ENCODE peak calls at places on chromosomes 1 and 21, in seven cellular contexts. Y is AG10803, Z is MCF 10A, B is fibroblast of villous mesenchyme, H is HFFc6, O is colonic mucosa, I is neural progenitor cell. P is an unnamed sample.

GRCh38 chr1:59071289-59071688 is 225.6 kb upstream of the FGGY start:
- DNase-seq in Y (no peak), Z (no peak), B (no peak), H (no peak), O (peak; percentile 39), I (no peak), P (no peak)

GRCh38 chr1:248804771-248805681 is 20.7 kb downstream of the SH3BP5L start:
- DNase-seq in Y (no peak), Z (no peak), B (no peak), H (no peak), O (peak; percentile 45), I (no peak), P (no peak)

GRCh38 chr1:59831529-59831928 is 16.8 kb downstream of the HOOK1 start:
- DNase-seq in Y (no peak), Z (no peak), B (peak; percentile 65), H (no peak), O (no peak), I (no peak), P (no peak)

GRCh38 chr1:154276797-154277196 is 4.4 kb downstream of the HAX1 start:
- DNase-seq in Y (no peak), Z (no peak), B (no peak), H (no peak), O (no peak), I (peak; percentile 20), P (no peak)

GRCh38 chr1:151980287-151981177 is 13.1 kb downstream of the S100A10 start:
- DNase-seq in Y (peak; percentile 98), Z (peak; percentile 96), B (peak; percentile 69), H (peak; percentile 36), O (peak; percentile 62), I (no peak), P (peak; percentile 74)

GRCh38 chr21:43645414-43645891 is 13.8 kb downstream of the HSF2BP start:
- DNase-seq in Y (peak; percentile 84), Z (peak; percentile 88), B (peak; percentile 97), H (peak; percentile 67), O (peak; percentile 70), I (peak; percentile 66), P (no peak)

GRCh38 chr1:201228011-201228983 is 37.7 kb downstream of the IGFN1 start:
- DNase-seq in Y (no peak), Z (no peak), B (no peak), H (no peak), O (peak; percentile 14), I (no peak), P (no peak)

GRCh38 chr1:183110466-183110865 is 75.6 kb upstream of the LAMC2 start:
- DNase-seq in Y (no peak), Z (no peak), B (no peak), H (no peak), O (no peak), I (peak; percentile 53), P (no peak)

GRCh38 chr1:202088216-202088615 is 34.5 kb upstream of the GPR37L1 start:
- DNase-seq in Y (no peak), Z (no peak), B (no peak), H (no peak), O (no peak), I (no peak), P (no peak)

GRCh38 chr1:208312706-208313105 is 68.5 kb upstream of the PLXNA2 start:
- DNase-seq in Y (no peak), Z (no peak), B (no peak), H (no peak), O (no peak), I (no peak), P (no peak)
- TF ChIP-seq CTCF in Y (no peak), Z (no peak), B (no peak), H (no peak), O (no peak), I (no peak), P (no peak)

GRCh38 chr1:17925838-17926237 is 170.7 kb downstream of the ACTL8 start:
- DNase-seq in Y (no peak), Z (no peak), B (no peak), H (no peak), O (no peak), I (no peak), P (no peak)

GRCh38 chr1:17920881-17921635 is 165.9 kb downstream of the ACTL8 start:
- DNase-seq in Y (no peak), Z (no peak), B (no peak), H (no peak), O (no peak), I (no peak), P (no peak)

GRCh38 chr1:17923684-17924083 is 168.6 kb downstream of the ACTL8 start:
- DNase-seq in Y (no peak), Z (no peak), B (no peak), H (no peak), O (no peak), I (no peak), P (no peak)

GRCh38 chr1:17924578-17924977 is 169.4 kb downstream of the ACTL8 start:
- DNase-seq in Y (no peak), Z (no peak), B (no peak), H (no peak), O (no peak), I (no peak), P (no peak)

DNA sequence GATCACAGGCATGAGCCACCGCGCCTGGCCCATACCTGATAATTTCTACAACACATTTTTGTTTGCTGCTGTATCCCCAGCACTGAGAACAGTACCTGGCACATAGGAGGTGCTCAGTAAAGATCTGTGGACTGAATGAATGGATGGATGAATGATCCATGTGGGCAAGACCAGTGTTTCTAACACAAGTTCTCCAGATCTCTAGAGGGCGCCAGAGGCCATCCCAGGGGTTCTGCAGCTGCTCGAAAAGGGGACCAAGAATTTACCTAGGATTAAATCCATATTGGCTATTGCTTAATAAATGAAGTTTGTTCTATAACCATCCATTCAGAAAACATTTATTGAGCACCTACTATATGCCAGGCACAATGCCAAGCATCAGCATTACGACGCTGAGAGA is 167.7 kb downstream of the ACTL8 start:
- DNase-seq in Y (peak; percentile 30), Z (peak; percentile 54), B (peak; percentile 23), H (peak; percentile 8), O (peak; percentile 58), I (peak; percentile 86), P (peak; percentile 13)
- TF ChIP-seq CTCF in Y (peak; percentile 60), Z (peak; percentile 53), B (peak; percentile 46), H (peak; percentile 72), O (peak; percentile 45), I (peak; percentile 95), P (peak; percentile 38)

DNA sequence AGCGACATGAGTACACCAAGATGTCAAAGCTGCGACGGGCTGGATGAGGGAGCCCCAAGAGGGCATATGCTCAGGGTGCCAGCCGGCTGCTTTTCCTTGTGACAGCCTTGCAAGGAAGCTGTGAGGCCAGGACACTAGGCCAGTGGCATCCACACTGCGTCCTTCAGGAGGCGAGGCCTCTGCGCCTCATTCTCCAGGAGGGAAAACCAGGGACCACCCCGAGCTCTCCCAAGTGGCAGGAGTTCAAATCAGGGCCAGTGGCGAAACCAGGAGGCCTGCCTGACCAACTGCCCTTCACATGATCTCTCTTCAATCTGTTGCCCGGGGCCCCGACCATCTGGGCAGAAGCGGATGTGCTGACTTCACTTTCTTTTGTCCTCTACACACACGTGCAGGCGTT is 8.2 kb downstream of the MUL1 start:
- DNase-seq in Y (no peak), Z (no peak), B (no peak), H (no peak), O (no peak), I (no peak), P (no peak)
- TF ChIP-seq CTCF in Y (no peak), Z (no peak), B (no peak), H (no peak), O (no peak), I (no peak), P (no peak)

DNA sequence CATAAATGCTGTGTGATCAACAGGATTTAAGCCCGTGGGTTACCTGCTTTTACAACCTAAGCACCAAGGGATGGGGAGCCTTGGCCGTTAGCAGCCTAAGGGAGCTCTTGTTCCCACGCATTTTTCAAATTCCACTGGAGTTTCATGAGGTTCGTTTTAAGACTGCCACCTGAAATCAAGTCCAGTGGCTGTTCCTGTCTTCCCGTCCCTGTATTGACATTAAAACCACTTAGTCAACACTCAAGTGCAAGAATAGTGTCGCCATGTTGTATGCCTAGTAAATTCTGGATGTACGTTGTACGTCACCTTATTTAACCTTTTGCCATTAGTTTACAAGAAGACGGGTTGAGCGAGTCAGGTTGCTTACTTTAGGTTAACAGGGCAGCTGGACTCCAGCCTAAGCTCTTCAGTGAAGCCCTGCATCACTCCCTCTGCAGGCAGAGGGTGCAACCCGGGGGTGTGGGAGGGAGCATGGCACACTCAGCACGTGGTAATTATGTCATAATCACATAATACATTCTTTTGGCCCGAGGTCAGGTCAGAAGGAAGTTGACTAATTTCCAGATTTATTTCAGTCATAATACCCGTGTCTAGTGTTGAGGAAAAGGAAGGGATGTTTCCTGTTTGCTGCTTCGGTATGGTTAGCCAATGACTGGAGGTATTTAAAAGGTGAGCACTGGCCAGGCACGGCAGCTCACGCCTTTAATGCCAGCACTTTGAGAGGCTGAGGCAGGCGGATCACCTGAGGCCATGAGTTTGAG is 42.5 kb downstream of the CNST start:
- DNase-seq in Y (peak; percentile 86), Z (peak; percentile 99), B (peak; percentile 99), H (peak; percentile 96), O (peak; percentile 78), I (peak; percentile 35), P (peak; percentile 96)
- TF ChIP-seq CTCF in Y (peak; percentile 20), Z (no peak), B (peak; percentile 38), H (peak; percentile 73), O (no peak), I (no peak), P (peak; percentile 15)

DNA sequence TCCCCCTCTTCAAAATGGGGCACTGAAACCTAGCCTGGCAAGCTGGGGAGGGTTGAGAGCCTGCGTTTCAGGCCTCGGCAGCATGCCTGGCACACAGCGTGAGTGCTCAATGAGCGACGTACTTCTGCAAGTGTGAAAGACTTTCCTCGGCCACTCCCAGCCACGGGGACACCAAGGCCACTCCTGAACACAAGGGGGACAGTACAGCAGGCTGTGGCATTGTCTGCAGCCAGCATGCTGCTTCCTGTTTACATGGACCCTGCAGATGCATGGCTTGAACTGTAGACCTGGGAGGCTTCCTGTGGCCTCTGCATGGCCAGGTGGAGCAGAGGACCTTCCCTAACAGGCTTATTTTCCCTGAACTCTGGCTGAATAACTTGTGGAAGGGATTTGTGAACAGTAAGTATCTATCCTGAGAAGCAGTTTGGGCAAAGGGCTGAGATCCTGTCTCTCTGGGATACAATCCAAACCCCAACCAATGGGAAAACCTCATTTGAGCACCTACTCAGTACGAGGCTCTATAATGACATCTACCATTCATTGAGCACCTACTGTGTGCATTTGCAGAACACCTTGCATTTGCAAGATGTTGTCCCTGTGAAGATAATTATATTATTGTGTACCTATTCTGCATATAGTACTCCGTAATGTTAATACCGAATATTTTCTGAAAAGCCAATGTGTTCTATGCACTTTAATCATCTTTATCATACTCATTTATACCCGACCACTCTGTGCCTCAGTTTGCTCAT is 9.9 kb upstream of the HSPG2 start:
- DNase-seq in Y (no peak), Z (no peak), B (no peak), H (no peak), O (no peak), I (peak; percentile 44), P (no peak)
- TF ChIP-seq CTCF in Y (no peak), Z (no peak), B (no peak), H (no peak), O (no peak), I (peak; percentile 14), P (no peak)

GRCh38 chr1:94958081-94958480 is 31.2 kb upstream of the CNN3 start:
- DNase-seq in Y (no peak), Z (no peak), B (no peak), H (no peak), O (no peak), I (no peak), P (no peak)
- TF ChIP-seq CTCF in Y (no peak), Z (no peak), B (no peak), H (no peak), O (no peak), I (no peak), P (no peak)

P was measured in foreskin fibroblast.